ENCODE peak calls at places on chromosomes 12 and 14, in eight cellular contexts. S, P, O, Q, B, M, J and R are unnamed samples.

GRCh38 chr12:122001379-122002209 is 20.1 kb upstream of the BCL7A start:
- DNase-seq in S (no peak), P (no peak), O (no peak), Q (no peak), B (peak), M (peak), J (no peak), R (no peak)

GRCh38 chr12:113214938-113215400 is 6.3 kb upstream of the TPCN1 start:
- DNase-seq in S (peak), P (peak), O (peak), Q (no peak), B (no peak), M (peak), J (peak), R (no peak)

GRCh38 chr14:68518910-68519686 is 273.8 kb downstream of the ZFP36L1 start:
- DNase-seq in S (no peak), P (no peak), O (no peak), Q (no peak), B (no peak), M (no peak), J (peak), R (no peak)

GRCh38 chr12:87660987-87661769 is 368.0 kb downstream of the C12orf50 start:
- DNase-seq in S (peak), P (no peak), O (no peak), Q (no peak), B (no peak), M (no peak), J (peak), R (no peak)

GRCh38 chr14:84129028-84129427 is 1400.9 kb upstream of the FLRT2 start:
- DNase-seq in S (no peak), P (no peak), O (no peak), Q (no peak), B (peak), M (no peak), J (no peak), R (no peak)

GRCh38 chr14:103391048-103391447 is 5.8 kb downstream of the MARK3 start:
- DNase-seq in S (peak), P (no peak), O (no peak), Q (peak), B (peak), M (peak), J (peak), R (no peak)

GRCh38 chr14:32818576-32818975 is 120.1 kb upstream of the NPAS3 start:
- DNase-seq in S (no peak), P (no peak), O (no peak), Q (no peak), B (no peak), M (no peak), J (no peak), R (no peak)

GRCh38 chr14:96407980-96408570 is 16.1 kb downstream of the AK7 start:
- DNase-seq in S (no peak), P (no peak), O (no peak), Q (no peak), B (no peak), M (no peak), J (no peak), R (no peak)

GRCh38 chr12:98440165-98440581 is 75.2 kb upstream of the TMPO start:
- DNase-seq in S (peak), P (peak), O (peak), Q (no peak), B (no peak), M (peak), J (peak), R (no peak)

GRCh38 chr12:71014180-71014785 is 93.7 kb upstream of the PTPRR start:
- DNase-seq in S (peak), P (no peak), O (no peak), Q (no peak), B (peak), M (peak), J (peak), R (no peak)

GRCh38 chr12:114904254-114905003 is 220.5 kb upstream of the TBX3 start:
- DNase-seq in S (peak), P (no peak), O (no peak), Q (no peak), B (no peak), M (no peak), J (peak), R (no peak)

GRCh38 chr14:78088941-78089340 is 81.2 kb upstream of the NRXN3 start:
- DNase-seq in S (no peak), P (no peak), O (no peak), Q (no peak), B (peak), M (no peak), J (no peak), R (no peak)

GRCh38 chr12:118102070-118102469 is 1.7 kb downstream of the VSIG10 start:
- DNase-seq in S (no peak), P (no peak), O (no peak), Q (no peak), B (no peak), M (peak), J (peak), R (no peak)

GRCh38 chr14:44745371-44745770 is 216.4 kb downstream of the KLHL28 start:
- DNase-seq in S (no peak), P (no peak), O (no peak), Q (no peak), B (no peak), M (no peak), J (no peak), R (no peak)

GRCh38 chr14:65137648-65138317 is 35.5 kb upstream of the MAX start:
- DNase-seq in S (peak), P (no peak), O (peak), Q (no peak), B (no peak), M (peak), J (peak), R (no peak)

GRCh38 chr14:77024171-77024627 is 4.3 kb downstream of the IRF2BPL start:
- DNase-seq in S (peak), P (peak), O (peak), Q (peak), B (peak), M (no peak), J (peak), R (no peak)

GRCh38 chr14:53306267-53306721 is 153.2 kb upstream of the DDHD1 start:
- DNase-seq in S (peak), P (peak), O (peak), Q (peak), B (peak), M (peak), J (peak), R (peak)

GRCh38 chr12:60345442-60345841 is 749.6 kb downstream of the SLC16A7 start:
- DNase-seq in S (no peak), P (no peak), O (no peak), Q (no peak), B (no peak), M (peak), J (no peak), R (no peak)

GRCh38 chr12:40012709-40013108 is 93.2 kb downstream of the SLC2A13 start:
- DNase-seq in S (no peak), P (no peak), O (no peak), Q (no peak), B (no peak), M (no peak), J (peak), R (no peak)

GRCh38 chr14:33668066-33668465 is 282.8 kb downstream of the EGLN3 start:
- DNase-seq in S (peak), P (no peak), O (no peak), Q (no peak), B (no peak), M (no peak), J (peak), R (no peak)

GRCh38 chr14:49089078-49089477 is 497.1 kb downstream of the RPS29 start:
- DNase-seq in S (no peak), P (no peak), O (no peak), Q (no peak), B (no peak), M (no peak), J (no peak), R (no peak)

GRCh38 chr12:8702159-8702558 is 4.4 kb downstream of the RIMKLB start:
- DNase-seq in S (no peak), P (no peak), O (no peak), Q (no peak), B (no peak), M (no peak), J (no peak), R (no peak)

GRCh38 chr12:109762071-109762672 is 48.5 kb downstream of the FAM222A start:
- DNase-seq in S (no peak), P (peak), O (no peak), Q (no peak), B (no peak), M (no peak), J (no peak), R (no peak)

GRCh38 chr14:36515105-36515593 is 4.9 kb downstream of the NKX2-1 start:
- DNase-seq in S (no peak), P (no peak), O (no peak), Q (no peak), B (no peak), M (no peak), J (no peak), R (no peak)

GRCh38 chr14:55440385-55440784 is at the start of gene TBPL2:
- DNase-seq in S (no peak), P (no peak), O (no peak), Q (no peak), B (peak), M (no peak), J (no peak), R (no peak)

GRCh38 chr12:124497658-124498057 is 69.8 kb downstream of the NCOR2 start:
- DNase-seq in S (peak), P (peak), O (peak), Q (no peak), B (no peak), M (peak), J (peak), R (no peak)

GRCh38 chr12:113659416-113659815 is 187.7 kb upstream of the LHX5 start:
- DNase-seq in S (no peak), P (no peak), O (no peak), Q (no peak), B (no peak), M (no peak), J (no peak), R (no peak)

GRCh38 chr12:99380701-99381100 is 266.9 kb upstream of the GARIN6 start:
- DNase-seq in S (no peak), P (no peak), O (no peak), Q (no peak), B (no peak), M (no peak), J (no peak), R (no peak)

GRCh38 chr12:4353785-4354208 is 25.7 kb downstream of the FGF23 start:
- DNase-seq in S (no peak), P (no peak), O (no peak), Q (peak), B (peak), M (peak), J (no peak), R (no peak)

GRCh38 chr12:40907115-40907521 is 214.9 kb downstream of the CNTN1 start:
- DNase-seq in S (peak), P (no peak), O (no peak), Q (no peak), B (no peak), M (peak), J (peak), R (no peak)

GRCh38 chr12:92055877-92056276 is 89.8 kb downstream of the BTG1 start:
- DNase-seq in S (no peak), P (no peak), O (no peak), Q (peak), B (no peak), M (peak), J (no peak), R (no peak)

GRCh38 chr12:66036317-66036716 is 94.2 kb downstream of the LLPH start:
- DNase-seq in S (peak), P (no peak), O (peak), Q (no peak), B (no peak), M (peak), J (peak), R (no peak)

GRCh38 chr14:100988011-100988410 is 84.5 kb upstream of the RTL1 start:
- DNase-seq in S (no peak), P (no peak), O (no peak), Q (no peak), B (no peak), M (peak), J (peak), R (no peak)

GRCh38 chr14:105013150-105013787 is 7.6 kb downstream of the CDCA4 start:
- DNase-seq in S (no peak), P (no peak), O (no peak), Q (no peak), B (no peak), M (no peak), J (peak), R (no peak)

GRCh38 chr14:105015242-105015641 is 5.6 kb downstream of the CDCA4 start:
- DNase-seq in S (no peak), P (no peak), O (no peak), Q (no peak), B (no peak), M (no peak), J (no peak), R (no peak)

GRCh38 chr14:105014032-105014431 is 6.9 kb downstream of the CDCA4 start:
- DNase-seq in S (no peak), P (no peak), O (no peak), Q (no peak), B (no peak), M (no peak), J (no peak), R (no peak)

GRCh38 chr14:105015905-105016304 is 5.0 kb downstream of the CDCA4 start:
- DNase-seq in S (no peak), P (no peak), O (no peak), Q (no peak), B (no peak), M (no peak), J (no peak), R (no peak)

DNA sequence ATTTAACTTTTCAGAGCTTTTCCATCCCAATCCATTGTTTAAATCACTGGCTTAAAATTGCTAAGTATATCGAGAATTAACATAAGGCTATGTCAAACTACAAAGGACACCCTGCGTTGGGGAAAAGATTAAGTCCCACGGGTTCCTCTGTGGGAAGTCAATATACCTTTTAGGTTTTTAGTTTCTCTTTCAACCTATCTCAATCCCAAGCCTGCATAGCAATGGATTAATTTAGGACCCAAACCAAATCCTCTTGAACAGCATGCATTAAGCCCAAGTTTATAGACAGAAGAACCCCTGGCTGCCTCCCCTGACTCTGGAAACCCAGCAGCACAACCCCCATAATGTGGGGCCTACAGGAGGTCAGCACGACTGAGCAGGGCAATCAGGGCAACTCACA is 6.3 kb downstream of the CDCA4 start:
- DNase-seq in S (no peak), P (no peak), O (no peak), Q (no peak), B (no peak), M (no peak), J (no peak), R (no peak)
- H3K27ac ChIP-seq in S (no peak), P (no peak), O (no peak), Q (no peak), B (no peak), M (peak), J (no peak), R (no peak)

GRCh38 chr14:85534914-85535313 is 5.0 kb downstream of the FLRT2 start:
- DNase-seq in S (no peak), P (no peak), O (no peak), Q (no peak), B (peak), M (no peak), J (no peak), R (no peak)

GRCh38 chr14:85533821-85534271 is 3.9 kb downstream of the FLRT2 start:
- DNase-seq in S (no peak), P (peak), O (peak), Q (no peak), B (no peak), M (peak), J (peak), R (peak)

GRCh38 chr14:85534435-85534834 is 4.5 kb downstream of the FLRT2 start:
- DNase-seq in S (no peak), P (no peak), O (peak), Q (no peak), B (peak), M (peak), J (peak), R (peak)

GRCh38 chr14:85535916-85536834 is 6.2 kb downstream of the FLRT2 start:
- DNase-seq in S (peak), P (no peak), O (no peak), Q (no peak), B (peak), M (peak), J (peak), R (no peak)

DNA sequence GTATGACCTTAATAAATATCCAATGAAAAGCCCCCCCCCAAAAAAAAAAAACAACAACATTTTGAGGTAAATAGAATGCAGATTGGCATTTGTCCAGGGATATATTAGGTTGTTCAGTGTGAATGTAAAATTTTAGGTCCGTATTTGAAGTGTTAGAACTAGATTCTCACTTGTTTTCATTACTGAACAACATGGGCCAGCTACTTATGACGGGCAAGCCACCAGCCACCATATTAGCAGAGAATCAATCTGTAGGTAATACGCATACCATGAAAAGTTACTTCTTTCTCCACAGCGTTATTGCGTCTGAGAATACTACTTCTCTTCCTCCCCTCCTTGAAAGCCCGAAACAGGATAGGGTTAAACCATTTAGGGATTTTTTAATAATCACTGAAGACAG is 5.4 kb downstream of the FLRT2 start:
- DNase-seq in S (no peak), P (no peak), O (no peak), Q (no peak), B (no peak), M (no peak), J (no peak), R (no peak)
- H3K27ac ChIP-seq in S (no peak), P (peak), O (peak), Q (no peak), B (no peak), M (no peak), J (no peak), R (no peak)

GRCh38 chr12:56082382-56082781 is 2.4 kb downstream of the ERBB3 start:
- DNase-seq in S (no peak), P (peak), O (no peak), Q (no peak), B (no peak), M (no peak), J (no peak), R (no peak)
- H3K27ac ChIP-seq in S (no peak), P (no peak), O (no peak), Q (no peak), B (no peak), M (no peak), J (no peak), R (peak)

DNA sequence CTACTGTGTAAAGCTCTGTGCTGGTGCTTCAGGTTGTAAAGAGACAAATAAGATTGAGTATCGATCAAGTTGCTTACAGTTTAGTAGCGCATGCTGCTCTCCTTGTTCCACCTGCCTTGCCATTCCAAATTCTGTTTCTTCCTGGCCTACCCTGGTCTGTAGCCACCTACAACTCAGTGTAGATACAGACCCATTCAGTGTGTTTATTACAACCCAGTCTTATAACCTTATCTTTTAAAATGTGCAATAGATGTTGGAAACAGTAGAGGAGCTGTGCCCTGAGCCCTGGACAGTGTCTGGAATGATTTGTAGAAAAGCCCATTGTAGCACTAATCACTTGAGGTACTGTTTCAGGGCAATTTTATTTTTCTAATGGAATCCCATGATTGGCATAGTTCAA is 68.5 kb downstream of the DIP2B start:
- DNase-seq in S (no peak), P (no peak), O (no peak), Q (no peak), B (no peak), M (no peak), J (no peak), R (no peak)
- H3K27ac ChIP-seq in S (no peak), P (peak), O (peak), Q (no peak), B (no peak), M (no peak), J (peak), R (peak)

GRCh38 chr12:31958601-31959000 is 614 bp upstream of the RESF1 start:
- DNase-seq in S (no peak), P (no peak), O (no peak), Q (no peak), B (peak), M (no peak), J (no peak), R (no peak)
- H3K27ac ChIP-seq in S (peak), P (peak), O (peak), Q (peak), B (no peak), M (peak), J (no peak), R (no peak)

GRCh38 chr14:20781805-20782204 is 737 bp downstream of the RNASE6 start:
- DNase-seq in S (no peak), P (no peak), O (no peak), Q (no peak), B (no peak), M (no peak), J (no peak), R (no peak)

GRCh38 chr14:20787025-20787424 is 6.0 kb downstream of the RNASE6 start:
- DNase-seq in S (no peak), P (no peak), O (no peak), Q (no peak), B (no peak), M (no peak), J (no peak), R (no peak)

DNA sequence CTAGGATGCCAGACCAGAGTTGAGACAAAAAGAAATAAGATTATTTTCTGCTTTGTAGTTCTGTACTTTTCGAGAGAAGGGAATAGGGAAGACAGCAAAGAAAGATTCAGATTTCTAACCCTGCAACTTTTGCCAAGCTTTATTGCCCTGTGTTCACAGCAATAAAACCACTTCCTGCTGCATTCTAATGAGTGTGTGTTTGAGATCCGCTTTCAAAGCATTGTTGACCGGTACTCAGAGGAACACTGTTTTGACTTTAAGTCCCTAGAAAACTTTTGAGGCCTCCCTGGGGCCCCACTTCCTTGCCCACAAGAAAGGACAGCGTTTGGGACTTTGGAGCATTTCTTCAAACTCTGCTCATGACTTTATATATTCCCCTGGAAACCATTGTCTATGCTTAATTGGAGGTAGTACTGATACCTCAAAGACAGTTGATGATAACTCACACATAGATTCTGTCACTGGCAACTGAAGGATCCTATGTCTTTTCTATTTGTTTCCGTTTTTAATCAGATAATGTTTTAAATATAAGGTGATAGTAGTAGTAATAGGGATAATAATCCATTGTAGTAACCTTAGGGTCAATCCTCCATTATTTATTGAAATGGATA is 1.3 kb downstream of the RNASE6 start:
- DNase-seq in S (no peak), P (no peak), O (no peak), Q (peak), B (peak), M (no peak), J (no peak), R (no peak)
- H3K27ac ChIP-seq in S (no peak), P (peak), O (no peak), Q (peak), B (no peak), M (no peak), J (no peak), R (peak)